ENCODE peak calls at places on chromosome 17, in five cellular contexts. H is body of pancreas, J is tibial artery, S is psoas muscle, R is ascending aorta. A is an unnamed sample.

GRCh38 chr17:54891176-54891821 is 9.4 kb upstream of the TOM1L1 start:
- DNase-seq in R (no peak), S (no peak), J (no peak), H (peak; percentile 20), A (peak; percentile 6)

GRCh38 chr17:2011421-2012371 is 13.4 kb downstream of the RTN4RL1 start:
- DNase-seq in R (peak; percentile 75), J (peak; percentile 81), H (peak; percentile 64), S (peak; percentile 64), A (no peak)

GRCh38 chr17:68623811-68624210 is 22.6 kb upstream of the FAM20A start:
- DNase-seq in J (no peak), S (no peak), R (no peak), H (no peak), A (no peak)

GRCh38 chr17:57534863-57535651 is 210.0 kb downstream of the CCDC182 start:
- DNase-seq in R (no peak), S (no peak), J (no peak), H (no peak), A (no peak)

GRCh38 chr17:17343896-17344506 is 40.8 kb downstream of the NT5M start:
- DNase-seq in H (no peak), S (no peak), R (no peak), J (peak; percentile 50), A (no peak)

GRCh38 chr17:17025621-17026020 is 16.6 kb upstream of the MPRIP start:
- DNase-seq in J (no peak), H (no peak), S (no peak), R (no peak), A (no peak)

GRCh38 chr17:33045236-33045635 is 53.6 kb downstream of the SPACA3 start:
- DNase-seq in S (no peak), H (no peak), R (no peak), J (no peak), A (no peak)

GRCh38 chr17:19391432-19391831 is 4.4 kb upstream of the MFAP4 start:
- DNase-seq in S (no peak), R (no peak), H (no peak), J (peak; percentile 60), A (no peak)

GRCh38 chr17:72846399-72846798 is 246.1 kb downstream of the SLC39A11 start:
- DNase-seq in J (no peak), R (no peak), S (no peak), H (no peak), A (no peak)

GRCh38 chr17:39235555-39236221 is 9.9 kb upstream of the STAC2 start:
- DNase-seq in R (peak; percentile 55), J (peak; percentile 39), S (no peak), H (no peak), A (no peak)

GRCh38 chr17:45408611-45409421 is 23.9 kb downstream of the ARHGAP27 start:
- DNase-seq in R (no peak), H (no peak), J (no peak), S (no peak), A (no peak)

GRCh38 chr17:50522766-50523165 is 9.8 kb upstream of the EPN3 start:
- DNase-seq in J (no peak), R (no peak), H (no peak), S (no peak), A (no peak)

GRCh38 chr17:10618202-10618635 is 38.9 kb downstream of the MYH3 start:
- DNase-seq in S (peak; percentile 84), R (peak; percentile 70), H (peak; percentile 60), J (peak; percentile 79), A (peak; percentile 38)

GRCh38 chr17:68456529-68457167 is 648 bp downstream of the WIPI1 start:
- DNase-seq in J (peak; percentile 94), S (peak; percentile 89), R (peak; percentile 93), H (peak; percentile 69), A (peak; percentile 78)

GRCh38 chr17:57946798-57947358 is 8.3 kb downstream of the CUEDC1 start:
- DNase-seq in S (peak; percentile 63), H (peak; percentile 46), J (peak; percentile 74), R (no peak), A (peak; percentile 57)

GRCh38 chr17:830381-830780 is 48.2 kb downstream of the MRM3 start:
- DNase-seq in S (no peak), H (no peak), R (no peak), J (no peak), A (no peak)

GRCh38 chr17:32275060-32276042 is 9.7 kb downstream of the RHBDL3 start:
- DNase-seq in S (peak; percentile 75), J (peak; percentile 72), H (no peak), R (no peak), A (no peak)

GRCh38 chr17:28182559-28182958 is 136.4 kb upstream of the TMEM97 start:
- DNase-seq in S (no peak), J (no peak), H (no peak), R (no peak), A (no peak)

GRCh38 chr17:28177351-28177750 is 134.9 kb downstream of the NLK start:
- DNase-seq in J (no peak), R (no peak), H (no peak), S (no peak), A (no peak)

GRCh38 chr17:28178800-28179199 is 136.3 kb downstream of the NLK start:
- DNase-seq in J (no peak), S (no peak), R (no peak), H (no peak), A (no peak)

GRCh38 chr17:28181568-28181967 is 137.4 kb upstream of the TMEM97 start:
- DNase-seq in J (no peak), R (no peak), S (no peak), H (no peak), A (no peak)

GRCh38 chr17:28180449-28180848 is 138.0 kb downstream of the NLK start:
- DNase-seq in H (no peak), J (no peak), S (no peak), R (no peak), A (no peak)
- H3K36me3 ChIP-seq in H (no peaks in the 10 kb centered on the region), J (peaks cover 4% of the 10 kb centered on the region), S (no peaks in the 10 kb centered on the region), R (peaks cover 2% of the 10 kb centered on the region), A (no peaks in the 10 kb centered on the region)

DNA sequence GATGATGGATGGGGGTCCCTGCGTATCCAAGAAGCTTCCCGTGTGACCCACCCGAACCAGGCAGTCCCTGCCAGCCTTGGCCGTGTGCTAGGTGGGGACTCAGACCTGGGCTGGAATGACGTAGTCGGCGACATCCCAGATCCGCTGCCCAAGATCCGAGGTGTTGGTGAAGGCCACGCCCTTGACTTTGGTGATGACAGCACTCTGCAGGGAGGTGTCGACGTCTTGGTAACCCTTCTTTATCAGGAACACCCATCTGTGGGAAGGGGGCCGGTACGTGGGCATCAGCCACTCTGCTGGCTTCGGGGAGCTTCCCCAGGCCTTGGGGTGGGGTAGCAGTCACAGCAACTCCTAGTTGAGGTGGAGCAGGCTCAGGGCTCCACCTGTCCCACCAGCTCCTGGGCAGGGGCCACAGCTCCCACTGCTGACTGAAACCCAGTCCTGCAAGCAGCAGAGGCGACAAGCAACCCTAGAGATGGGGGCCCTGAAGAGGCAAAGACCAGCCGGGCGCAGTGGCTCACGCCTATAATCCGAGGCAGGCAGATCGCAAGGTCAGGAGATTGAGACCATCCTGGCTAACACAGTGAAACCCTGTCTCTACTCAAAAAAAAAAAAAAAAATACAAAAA is 4.3 kb downstream of the P2RX5 start:
- DNase-seq in S (no peak), R (no peak), J (no peak), H (no peak), A (no peak)
- H3K27me3 ChIP-seq in S (no peaks in the 10 kb centered on the region), R (peaks cover 8% of the 10 kb centered on the region), J (peaks cover 69% of the 10 kb centered on the region), H (peaks cover 4% of the 10 kb centered on the region), A (peaks cover 30% of the 10 kb centered on the region)

GRCh38 chr17:8185580-8186445 is 4.2 kb downstream of the BORCS6 start:
- DNase-seq in H (peak; percentile 93), S (peak; percentile 94), J (peak; percentile 94), R (peak; percentile 96), A (peak; percentile 93)

GRCh38 chr17:8188408-8188839 is 1.6 kb downstream of the BORCS6 start:
- DNase-seq in S (no peak), J (peak; percentile 70), H (peak; percentile 26), R (no peak), A (no peak)

GRCh38 chr17:8187517-8188407 is 2.2 kb downstream of the BORCS6 start:
- DNase-seq in H (peak; percentile 95), J (peak; percentile 96), S (peak; percentile 93), R (peak; percentile 97), A (peak; percentile 90)

GRCh38 chr17:8186787-8187516 is 3.0 kb downstream of the BORCS6 start:
- DNase-seq in J (peak; percentile 97), H (peak; percentile 96), S (peak; percentile 95), R (peak; percentile 97), A (peak; percentile 91)

DNA sequence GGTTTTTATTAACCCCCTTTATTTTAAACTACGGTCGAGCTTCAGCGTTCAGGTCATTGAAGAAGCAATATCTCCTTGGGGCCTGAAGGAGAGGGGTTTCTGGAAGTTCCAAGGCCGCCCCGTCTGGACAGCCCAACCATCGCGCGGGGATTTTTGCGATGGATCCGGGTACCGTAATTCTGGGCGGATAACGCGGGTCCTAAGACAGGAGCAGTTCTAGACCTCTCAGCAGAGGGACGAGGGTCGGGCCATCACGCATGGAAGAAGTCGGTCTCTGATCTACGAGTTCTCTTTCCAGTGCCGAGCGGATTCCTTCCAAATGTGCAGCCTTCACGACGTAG is 3.6 kb downstream of the BORCS6 start:
- DNase-seq in H (no peak), R (no peak), J (no peak), S (no peak), A (no peak)
- TF ChIP-seq CTCF in H (no peak), R (peak; percentile 37), J (no peak), S (no peak), A (no peak)

GRCh38 chr17:61351745-61352407 is 47.8 kb upstream of the TBX2 start:
- DNase-seq in R (no peak), J (no peak), S (no peak), H (no peak), A (no peak)
- H3K36me3 ChIP-seq in R (no peaks in the 10 kb centered on the region), J (no peaks in the 10 kb centered on the region), S (no peaks in the 10 kb centered on the region), H (no peaks in the 10 kb centered on the region), A (no peaks in the 10 kb centered on the region)

GRCh38 chr17:48757524-48757961 is 29.0 kb upstream of the HOXB13 start:
- DNase-seq in S (no peak), H (no peak), J (peak; percentile 9), R (no peak), A (no peak)
- H3K27me3 ChIP-seq in S (peaks cover 89% of the 10 kb centered on the region), H (peaks cover 30% of the 10 kb centered on the region), J (peaks cover 99% of the 10 kb centered on the region), R (peaks cover 23% of the 10 kb centered on the region), A (peaks cover 89% of the 10 kb centered on the region)

GRCh38 chr17:81062014-81062413 is 27.1 kb downstream of the BAIAP2 start:
- DNase-seq in R (no peak), S (no peak), H (no peak), J (no peak), A (no peak)

GRCh38 chr17:81059026-81059425 is 24.1 kb downstream of the BAIAP2 start:
- DNase-seq in S (no peak), J (no peak), H (no peak), R (no peak), A (no peak)

GRCh38 chr17:81061027-81061426 is 26.1 kb downstream of the BAIAP2 start:
- DNase-seq in S (no peak), J (no peak), H (no peak), R (no peak), A (no peak)

GRCh38 chr17:81058263-81058871 is 23.4 kb downstream of the BAIAP2 start:
- DNase-seq in R (no peak), S (no peak), H (no peak), J (no peak), A (no peak)

DNA sequence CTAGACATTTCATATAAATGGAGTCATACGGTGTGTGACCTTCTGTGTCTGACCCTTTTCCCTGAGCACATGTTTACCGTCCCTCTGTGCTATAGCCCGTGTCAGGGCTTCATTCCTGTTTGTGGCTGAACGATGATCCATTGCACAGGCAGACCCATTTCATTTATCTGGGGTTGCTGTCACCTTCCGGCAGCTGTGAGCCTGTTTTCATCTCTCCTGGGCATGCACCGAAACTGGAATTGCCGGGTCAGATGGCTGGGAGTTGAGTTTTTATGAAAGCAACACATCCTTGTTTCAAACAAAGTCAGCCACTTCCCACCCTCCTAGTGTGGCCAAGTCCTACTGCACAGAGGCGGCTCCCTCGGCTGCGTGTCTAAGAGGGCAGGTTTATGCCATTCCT is 25.5 kb downstream of the BAIAP2 start:
- DNase-seq in H (no peak), J (no peak), S (no peak), R (no peak), A (no peak)
- TF ChIP-seq CTCF in H (no peak), J (no peak), S (no peak), R (no peak), A (no peak)